ENCODE peak calls at places on chromosomes 16 and 17, in ten cellular contexts. V is cardiac muscle cell; K is AG04450; S is suprapubic skin; O is heart left ventricle; N is HCT116; H is esophagus squamous epithelium; T is CD8-positive, alpha-beta T cell; C is psoas muscle; D is GM23338. J is an unnamed sample. For H3K27me3, the result is how much of the 10 kb centered on the place peaks cover.

GRCh38 chr17:81171941-81172340 is 5.9 kb upstream of the AATK start:
- DNase-seq in D (no peak), S (no peak), T (no peak), O (no peak), C (no peak), N (no peak), H (no peak), V (no peak), K (no peak), J (no peak)

GRCh38 chr17:57453841-57454240 is 197.5 kb downstream of the MSI2 start:
- DNase-seq in D (no peak), N (no peak), H (no peak), V (no peak), T (no peak), K (no peak), C (no peak), O (no peak), S (no peak), J (no peak)

GRCh38 chr17:65604070-65604469 is 42.6 kb upstream of the AXIN2 start:
- DNase-seq in H (no peak), K (no peak), O (no peak), C (no peak), T (no peak), D (no peak), N (no peak), S (no peak), V (no peak), J (no peak)

GRCh38 chr16:4537376-4538066 is 1.1 kb downstream of the CDIP1 start:
- DNase-seq in C (no peak), V (peak), K (no peak), T (no peak), O (peak), H (no peak), N (no peak), D (peak), S (no peak), J (no peak)

GRCh38 chr17:82228842-82229685 is at the start of gene SLC16A3:
- DNase-seq in K (no peak), N (no peak), H (no peak), S (peak), V (peak), O (peak), D (peak), T (no peak), C (peak), J (peak)

GRCh38 chr16:12160249-12160648 is 183.7 kb downstream of the SNX29 start:
- DNase-seq in D (no peak), V (no peak), C (no peak), T (no peak), H (no peak), O (no peak), K (no peak), S (no peak), N (no peak), J (no peak)

GRCh38 chr17:12664894-12665262 is 812 bp upstream of the MYOCD start:
- DNase-seq in S (no peak), V (no peak), N (no peak), K (no peak), O (no peak), C (no peak), T (no peak), H (no peak), D (peak), J (no peak)

GRCh38 chr17:78717431-78717980 is 64.6 kb downstream of the CYTH1 start:
- DNase-seq in V (no peak), C (no peak), D (peak), O (no peak), K (no peak), S (no peak), H (no peak), N (no peak), T (no peak), J (no peak)

GRCh38 chr16:29675811-29676643 is 3.0 kb upstream of the QPRT start:
- DNase-seq in D (peak), C (no peak), O (no peak), H (no peak), S (no peak), K (no peak), N (peak), T (no peak), V (peak), J (no peak)

GRCh38 chr16:72787519-72788268 is 260.2 kb downstream of the ZFHX3 start:
- DNase-seq in D (peak), O (peak), K (peak), T (peak), N (no peak), C (peak), H (no peak), V (peak), S (peak), J (peak)

GRCh38 chr17:21094298-21094704 is 32.5 kb upstream of the DHRS7B start:
- DNase-seq in S (no peak), C (no peak), O (no peak), N (no peak), H (no peak), V (no peak), D (no peak), K (no peak), T (no peak), J (no peak)

GRCh38 chr16:21281698-21282389 is 3.8 kb upstream of the CRYM start:
- DNase-seq in S (no peak), C (no peak), D (no peak), K (no peak), T (no peak), N (no peak), H (no peak), O (no peak), V (no peak), J (no peak)

DNA sequence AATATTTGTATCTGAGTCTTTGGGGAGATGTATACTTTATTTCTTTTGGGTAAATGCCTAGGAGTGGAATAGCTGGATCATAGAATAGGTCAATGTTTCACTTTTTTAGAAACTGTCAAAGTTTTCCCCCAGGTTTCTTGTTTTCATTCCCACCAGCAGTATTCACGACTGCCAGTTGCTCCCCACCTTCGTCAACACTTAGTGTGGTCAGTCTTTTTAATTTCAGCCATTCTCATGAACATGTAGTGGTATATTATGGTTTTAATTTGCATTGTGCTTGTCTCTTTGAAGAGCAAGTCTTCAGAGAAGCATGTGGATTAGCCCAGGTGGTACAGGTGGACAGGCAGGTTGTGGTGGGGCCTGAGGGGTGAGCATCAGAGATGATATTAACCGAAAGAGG is 53.8 kb downstream of the TEKT5 start:
- DNase-seq in S (no peak), N (no peak), V (no peak), C (no peak), O (no peak), H (no peak), T (no peak), K (no peak), D (no peak), J (no peak)
- TF ChIP-seq CTCF in S (no peak), N (no peak), V (no peak), C (no peak), O (no peak), H (no peak), T (no peak), K (no peak), D (no peak), J (no peak)

DNA sequence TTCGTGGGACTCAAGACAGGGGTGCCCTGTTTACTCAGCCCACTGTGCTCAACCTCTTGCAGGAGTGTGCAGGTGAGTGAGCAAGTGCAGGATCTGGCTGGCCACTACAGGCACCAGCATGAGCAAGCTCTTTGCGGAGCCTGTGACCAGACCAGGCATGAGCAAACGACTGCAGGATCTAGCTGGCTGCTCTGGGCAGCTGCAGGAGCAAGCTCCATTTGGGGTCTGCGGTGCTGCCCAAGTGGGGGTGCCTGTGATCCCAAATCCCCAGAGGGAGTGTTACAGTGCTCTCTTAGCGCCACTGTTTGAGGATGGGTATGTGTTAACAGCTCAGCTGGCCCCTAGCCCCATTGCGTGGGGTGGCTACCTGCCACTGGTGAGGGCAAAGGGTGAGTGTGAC is 2.4 kb downstream of the USP6 start:
- DNase-seq in D (no peak), O (no peak), H (no peak), N (no peak), T (no peak), V (no peak), C (no peak), S (peak), K (no peak), J (no peak)
- H3K27me3 ChIP-seq in D (under half), O (under half), H (under half), N (under half), T (under half), V (under half), C (under half), S (under half), K (under half), J (under half)

GRCh38 chr16:56933266-56933619 is 1.3 kb downstream of the HERPUD1 start:
- DNase-seq in T (no peak), K (no peak), S (no peak), H (no peak), O (no peak), D (peak), N (no peak), V (no peak), C (no peak), J (no peak)

GRCh38 chr16:56931253-56931768 is 631 bp upstream of the HERPUD1 start:
- DNase-seq in S (no peak), H (peak), C (no peak), N (no peak), T (no peak), O (no peak), D (peak), V (no peak), K (no peak), J (no peak)

GRCh38 chr16:56932588-56933265 is 785 bp downstream of the HERPUD1 start:
- DNase-seq in K (no peak), D (peak), N (peak), H (no peak), C (peak), T (no peak), V (peak), O (peak), S (peak), J (peak)

GRCh38 chr16:56930516-56931252 is 1.3 kb upstream of the HERPUD1 start:
- DNase-seq in C (no peak), V (no peak), D (peak), T (no peak), N (no peak), K (no peak), O (no peak), H (no peak), S (no peak), J (no peak)

DNA sequence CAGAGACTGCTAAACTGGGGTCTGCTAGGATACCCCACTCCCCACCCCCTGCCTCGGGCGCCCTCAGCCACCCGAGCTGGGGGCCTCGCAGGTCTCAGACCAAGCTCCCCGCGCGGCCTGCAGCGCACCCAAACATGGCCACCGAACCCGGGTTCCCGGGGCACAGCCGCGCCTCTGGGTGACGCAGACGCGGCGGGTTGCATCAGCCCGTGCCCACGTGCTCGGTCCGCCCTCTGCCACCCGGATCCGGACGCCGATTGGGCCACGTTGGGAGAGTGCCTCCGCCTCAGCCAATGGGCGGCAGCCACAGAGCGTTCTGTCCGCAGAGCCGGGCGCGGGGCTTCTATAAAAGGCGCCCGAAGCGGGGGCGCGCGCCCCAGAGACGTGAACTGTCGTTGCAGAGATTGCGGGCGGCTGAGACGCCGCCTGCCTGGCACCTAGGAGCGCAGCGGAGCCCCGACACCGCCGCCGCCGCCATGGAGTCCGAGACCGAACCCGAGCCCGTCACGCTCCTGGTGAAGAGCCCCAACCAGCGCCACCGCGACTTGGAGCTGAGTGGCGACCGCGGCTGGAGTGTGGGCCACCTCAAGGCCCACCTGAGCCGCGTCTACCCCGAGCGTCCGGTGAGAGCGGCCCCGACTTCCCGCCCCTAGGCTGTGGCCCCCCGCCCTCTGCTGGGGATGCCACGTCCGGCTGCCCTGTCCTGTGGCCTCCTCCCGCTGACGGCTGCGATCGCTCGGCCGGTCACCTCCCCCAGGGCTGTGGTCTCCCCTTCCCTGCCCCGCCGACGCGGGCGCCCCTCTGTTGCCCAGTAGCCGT is at the start of gene HERPUD1:
- DNase-seq in T (peak), V (peak), O (peak), S (peak), C (peak), K (peak), H (peak), D (peak), N (peak), J (peak)
- TF ChIP-seq CTCF in T (no peak), V (peak), O (peak), S (peak), C (no peak), K (no peak), H (no peak), D (no peak), N (no peak), J (no peak)

DNA sequence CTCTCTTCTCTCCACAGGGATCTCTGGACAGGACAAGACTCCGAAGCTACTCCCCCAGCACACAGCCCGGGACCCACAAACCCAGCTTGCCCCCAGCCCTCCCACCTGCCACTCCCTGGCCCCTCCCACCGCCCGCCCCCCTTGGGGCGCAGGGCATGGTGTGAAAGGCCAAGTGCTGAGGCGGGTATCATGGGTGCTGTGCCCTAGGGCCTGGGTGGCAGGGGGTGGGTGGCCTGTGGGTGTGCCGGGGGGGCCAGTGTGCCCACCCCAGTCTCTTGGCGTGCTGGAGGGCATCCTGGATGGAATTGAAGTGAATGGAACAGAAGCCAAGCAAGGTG is 11.4 kb downstream of the THRA start:
- DNase-seq in V (no peak), C (no peak), K (no peak), O (no peak), D (no peak), N (no peak), S (no peak), H (no peak), T (no peak), J (no peak)
- H3K27me3 ChIP-seq in V (under half), C (under half), K (under half), O (under half), D (under half), N (under half), S (under half), H (under half), T (under half), J (under half)

DNA sequence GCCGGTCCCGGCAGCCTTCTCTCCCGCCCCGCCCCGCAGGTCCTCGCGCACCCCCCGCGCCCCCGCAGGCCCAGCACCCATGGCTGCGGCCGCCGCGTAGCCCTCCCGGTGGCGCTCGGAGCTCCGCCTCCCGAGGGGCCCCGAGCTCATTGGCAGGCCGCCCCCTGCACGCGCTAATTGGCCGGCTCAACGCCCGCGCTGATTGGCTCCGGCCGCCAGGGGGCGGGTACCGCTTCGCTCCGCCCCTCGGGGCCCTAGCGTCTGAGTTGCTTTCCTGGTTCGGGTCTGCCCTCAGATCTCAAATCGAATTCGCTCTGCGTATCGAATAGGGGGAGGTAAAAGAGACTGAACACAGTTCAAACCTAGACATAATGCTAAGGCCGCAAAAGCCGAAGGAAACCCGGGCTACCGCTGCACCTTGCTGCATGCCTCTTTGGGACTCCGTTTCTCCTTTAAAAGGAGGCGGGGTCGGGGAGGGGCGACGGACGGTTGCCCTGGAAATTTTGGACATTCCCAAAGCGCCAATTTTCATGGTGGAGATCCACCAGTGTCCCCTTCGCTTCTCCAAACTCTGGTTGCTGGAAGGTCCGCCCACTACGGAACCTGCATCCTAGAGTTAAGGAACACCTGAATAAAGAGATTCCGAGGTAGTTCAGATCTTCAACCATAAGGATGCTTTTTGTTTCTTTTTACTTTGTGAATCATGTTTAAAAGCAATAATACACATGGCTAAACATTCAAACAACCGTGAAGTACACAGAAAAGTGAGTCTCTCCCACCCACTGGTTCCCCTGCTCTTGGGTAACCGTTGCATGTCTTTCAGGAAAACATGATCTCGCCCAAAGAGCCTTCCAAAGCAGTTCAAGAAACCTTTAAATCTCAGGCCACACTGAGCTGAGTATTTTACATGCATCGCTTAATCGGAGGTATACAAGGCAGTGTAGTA is at the start of gene DEXI:
- DNase-seq in N (peak), H (peak), S (peak), O (peak), V (peak), T (peak), C (peak), D (peak), K (peak), J (peak)
- TF ChIP-seq CTCF in N (no peak), H (peak), S (peak), O (peak), V (no peak), T (no peak), C (peak), D (no peak), K (no peak), J (no peak)

DNA sequence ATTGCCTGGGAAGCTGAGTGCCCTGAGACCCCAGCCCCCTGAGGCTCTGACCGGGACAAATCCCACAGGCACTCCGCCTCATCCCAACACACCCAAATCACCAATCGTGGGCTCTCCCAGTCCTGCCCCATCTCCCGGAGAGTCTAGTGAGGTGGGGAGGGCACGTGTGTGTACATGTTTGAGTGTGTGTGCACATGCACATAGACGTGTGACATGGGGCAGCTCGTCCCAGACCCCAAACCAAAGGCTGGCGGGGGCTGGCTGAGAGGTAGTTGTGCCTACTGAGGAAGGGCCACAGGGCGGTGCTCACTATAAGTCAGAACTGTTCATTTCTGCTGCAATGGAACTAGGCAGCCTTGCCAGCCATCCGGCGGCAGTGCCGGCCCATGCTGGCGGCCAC is 8.6 kb downstream of the SNAI3 start:
- DNase-seq in K (no peak), D (no peak), C (no peak), O (no peak), N (no peak), H (no peak), S (no peak), V (no peak), T (no peak), J (no peak)
- H3K27me3 ChIP-seq in K (under half), D (under half), C (under half), O (under half), N (under half), H (under half), S (under half), V (under half), T (under half), J (under half)

DNA sequence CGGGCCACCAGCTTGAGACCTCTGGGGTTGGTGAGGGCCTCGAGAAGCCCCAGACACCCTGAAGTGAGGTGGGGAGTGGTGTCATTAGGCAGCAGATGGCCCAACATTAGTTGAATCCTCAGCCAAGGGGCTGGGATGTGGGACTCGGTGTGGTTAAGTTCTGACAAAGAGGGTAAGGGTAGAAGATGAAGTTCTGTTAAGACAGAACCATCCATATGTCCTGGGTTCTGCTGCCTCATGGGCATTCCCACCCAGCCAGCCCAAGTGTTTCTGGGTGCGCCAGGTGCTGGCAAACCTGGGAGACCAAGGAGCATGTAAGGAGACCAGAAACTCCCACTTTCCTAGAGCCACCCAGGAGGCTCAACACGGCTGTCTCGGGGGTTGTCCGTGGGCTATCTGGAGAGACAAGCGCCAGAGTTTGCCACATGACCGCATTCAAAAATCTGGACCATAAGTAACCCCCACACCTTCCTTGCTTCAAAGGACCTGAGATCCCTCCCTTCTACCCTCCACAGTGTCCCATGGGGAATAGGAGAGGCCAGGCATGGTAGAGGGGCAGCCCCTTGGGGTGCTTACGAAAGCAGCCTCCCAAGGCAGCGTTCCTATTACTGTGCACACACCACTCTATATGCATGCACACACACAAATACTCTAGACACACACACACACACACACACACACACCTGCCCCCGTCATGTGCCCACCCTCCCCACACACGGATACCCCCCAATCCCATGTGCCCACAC is 128.7 kb downstream of the C16orf78 start:
- DNase-seq in H (no peak), C (peak), S (peak), K (no peak), T (no peak), N (no peak), D (no peak), V (no peak), O (no peak), J (no peak)
- TF ChIP-seq CTCF in H (no peak), C (no peak), S (no peak), K (no peak), T (no peak), N (no peak), D (no peak), V (no peak), O (no peak), J (no peak)